ENCODE peak calls at places on chromosomes 3 and 15, in eight cellular contexts. T is Panc1, K is IMR-90, Y is fibroblast of lung, P is AG04450, C is right cardiac atrium, L is tibial artery, D is caudate nucleus. J is an unnamed sample.

GRCh38 chr3:190701096-190701532 is 161.4 kb downstream of the GMNC start:
- DNase-seq in T (peak), K (peak), Y (peak), P (no peak), C (no peak), L (no peak), D (no peak), J (no peak)

GRCh38 chr3:31634485-31634884 is 101.8 kb downstream of the STT3B start:
- DNase-seq in T (no peak), K (peak), Y (peak), P (no peak), C (no peak), L (no peak), D (no peak), J (no peak)

GRCh38 chr3:39601241-39601640 is 133.8 kb downstream of the MOBP start:
- DNase-seq in T (no peak), K (no peak), Y (no peak), P (no peak), C (no peak), L (no peak), D (no peak), J (no peak)

GRCh38 chr15:32853667-32854066 is 135.9 kb downstream of the GREM1 start:
- DNase-seq in T (no peak), K (no peak), Y (no peak), P (no peak), C (no peak), L (no peak), D (no peak), J (no peak)

GRCh38 chr15:40069178-40070165 is 30.5 kb upstream of the SRP14 start:
- DNase-seq in T (peak), K (no peak), Y (peak), P (no peak), C (peak), L (peak), D (peak), J (peak)

GRCh38 chr3:51963951-51964451 is 3.3 kb downstream of the PCBP4 start:
- DNase-seq in T (no peak), K (no peak), Y (no peak), P (no peak), C (peak), L (no peak), D (no peak), J (no peak)

GRCh38 chr3:101036676-101037075 is 43.5 kb upstream of the ABI3BP start:
- DNase-seq in T (no peak), K (peak), Y (peak), P (no peak), C (no peak), L (no peak), D (no peak), J (no peak)

GRCh38 chr3:60652829-60653228 is 598.4 kb downstream of the FHIT start:
- DNase-seq in T (no peak), K (no peak), Y (no peak), P (no peak), C (no peak), L (no peak), D (no peak), J (no peak)

GRCh38 chr3:138118863-138119766 is 3.7 kb upstream of the DZIP1L start:
- DNase-seq in T (peak), K (peak), Y (peak), P (peak), C (peak), L (peak), D (peak), J (no peak)

GRCh38 chr15:32870240-32871033 is 152.6 kb downstream of the GREM1 start:
- DNase-seq in T (peak), K (peak), Y (peak), P (peak), C (no peak), L (no peak), D (no peak), J (no peak)

GRCh38 chr3:29561651-29562050 is 280.8 kb downstream of the RBMS3 start:
- DNase-seq in T (no peak), K (no peak), Y (no peak), P (no peak), C (no peak), L (no peak), D (no peak), J (no peak)

DNA sequence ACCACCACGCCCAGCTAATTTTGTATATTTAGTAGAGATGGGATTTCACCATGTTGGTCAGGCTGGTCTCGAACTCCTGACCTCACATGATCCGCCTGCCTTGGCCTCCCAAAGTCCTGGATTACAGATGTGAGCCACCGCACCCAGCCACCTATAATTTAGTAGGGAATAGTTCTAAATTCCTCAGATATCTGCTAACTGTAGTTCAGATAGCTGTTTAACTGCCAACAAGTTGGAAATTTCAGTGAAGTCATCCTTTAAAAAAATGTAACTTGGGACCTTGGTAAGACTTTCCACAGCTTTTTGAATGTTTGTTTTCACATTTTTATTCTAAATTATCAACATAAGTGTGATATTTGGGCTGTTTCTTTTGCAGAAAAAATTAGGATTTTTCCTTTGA is 34.1 kb downstream of the USP8 start:
- DNase-seq in T (no peak), K (no peak), Y (peak), P (no peak), C (no peak), L (no peak), D (no peak), J (no peak)
- H3K27ac ChIP-seq in T (no peak), K (no peak), Y (no peak), P (no peak), C (no peak), L (no peak), D (no peak), J (no peak)

GRCh38 chr3:188634285-188634684 is 480.3 kb downstream of the LPP start:
- DNase-seq in T (no peak), K (no peak), Y (no peak), P (no peak), C (peak), L (no peak), D (no peak), J (no peak)
- H3K27ac ChIP-seq in T (no peak), K (no peak), Y (no peak), P (no peak), C (no peak), L (peak), D (no peak), J (no peak)

GRCh38 chr3:126476166-126476975 is 680 bp upstream of the ZXDC start:
- DNase-seq in T (peak), K (peak), Y (peak), P (no peak), C (peak), L (no peak), D (no peak), J (peak)

GRCh38 chr3:126474498-126475410 is 937 bp downstream of the ZXDC start:
- DNase-seq in T (no peak), K (peak), Y (peak), P (no peak), C (peak), L (peak), D (no peak), J (no peak)

GRCh38 chr3:126472277-126473006 is 3.2 kb downstream of the ZXDC start:
- DNase-seq in T (no peak), K (peak), Y (peak), P (no peak), C (peak), L (peak), D (no peak), J (peak)

GRCh38 chr3:126475411-126476114 is at the start of gene ZXDC:
- DNase-seq in T (peak), K (peak), Y (peak), P (peak), C (peak), L (peak), D (peak), J (peak)

DNA sequence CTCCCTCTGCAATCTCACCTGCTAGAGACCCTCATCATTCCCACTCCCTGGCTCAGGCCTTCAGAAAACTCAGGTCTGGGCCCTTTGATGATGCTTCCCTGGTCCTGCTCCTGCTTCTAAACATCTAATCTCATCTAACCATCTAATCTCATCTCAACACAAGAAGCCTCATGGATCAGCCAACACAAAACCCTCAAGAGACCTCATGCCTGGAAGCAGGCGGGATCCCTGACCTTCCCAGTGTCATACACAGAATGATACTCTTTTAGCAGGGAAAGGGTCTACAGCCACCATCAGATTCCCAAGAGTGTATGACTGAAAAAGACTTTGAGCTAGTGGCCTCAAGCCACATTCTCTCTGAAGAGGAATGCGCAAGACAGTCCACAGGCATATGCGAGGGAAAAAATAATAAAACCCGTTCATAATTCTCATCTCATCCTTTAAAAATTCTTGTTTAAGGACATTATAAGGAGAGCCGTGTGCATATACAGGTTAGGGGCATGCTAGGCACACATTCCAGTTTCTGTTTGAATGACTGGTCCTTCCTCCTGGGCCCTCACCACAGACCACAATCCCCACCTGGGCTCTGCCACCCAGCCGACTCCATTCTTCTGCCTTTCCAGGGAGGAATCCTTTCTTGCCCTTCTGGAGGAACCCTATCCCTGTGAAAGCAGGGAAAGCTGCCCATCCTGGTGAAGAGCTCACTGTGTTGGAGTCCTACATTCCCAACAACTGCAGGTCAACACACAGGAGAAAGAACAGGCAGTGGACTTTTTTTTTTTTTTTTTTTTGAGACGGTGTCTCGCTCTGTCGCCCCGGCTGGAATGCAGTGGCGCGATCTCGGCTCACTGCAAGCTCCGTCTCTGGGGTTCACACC is 2.2 kb downstream of the ZXDC start:
- DNase-seq in T (no peak), K (no peak), Y (no peak), P (no peak), C (no peak), L (no peak), D (no peak), J (no peak)
- H3K27ac ChIP-seq in T (peak), K (no peak), Y (no peak), P (peak), C (no peak), L (peak), D (no peak), J (peak)

DNA sequence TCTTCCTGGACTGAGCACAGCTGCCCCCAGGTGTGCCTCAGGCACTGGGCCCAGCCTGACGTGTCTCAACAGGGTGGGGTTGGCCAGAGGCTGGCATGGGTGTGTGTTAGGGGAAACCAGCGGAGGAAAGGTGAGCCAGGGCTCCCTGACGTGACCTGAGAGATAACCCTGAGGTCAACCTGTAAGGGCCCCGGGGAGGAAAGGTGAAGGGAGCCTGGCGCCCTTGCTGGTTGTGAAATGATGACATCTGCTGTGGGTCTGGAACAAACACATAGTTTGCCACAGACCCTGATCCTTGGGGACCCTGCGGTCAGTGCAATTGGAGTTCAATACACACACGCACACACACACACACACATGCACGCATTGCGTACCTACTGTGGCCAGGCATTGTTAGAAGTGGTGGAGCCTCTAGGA is 100.2 kb upstream of the TLE3 start:
- DNase-seq in T (no peak), K (no peak), Y (no peak), P (no peak), C (no peak), L (no peak), D (no peak), J (no peak)
- H3K27ac ChIP-seq in T (peak), K (no peak), Y (no peak), P (no peak), C (no peak), L (no peak), D (no peak), J (no peak)

GRCh38 chr3:157335677-157336076 is 101.0 kb upstream of the PTX3 start:
- DNase-seq in T (no peak), K (peak), Y (peak), P (peak), C (no peak), L (no peak), D (no peak), J (no peak)
- H3K27ac ChIP-seq in T (no peak), K (peak), Y (no peak), P (no peak), C (no peak), L (no peak), D (no peak), J (no peak)

GRCh38 chr3:71680588-71680987 is 44.6 kb downstream of the EIF4E3 start:
- DNase-seq in T (no peak), K (peak), Y (peak), P (no peak), C (no peak), L (no peak), D (no peak), J (no peak)

GRCh38 chr3:71684046-71684730 is 41.0 kb downstream of the EIF4E3 start:
- DNase-seq in T (no peak), K (no peak), Y (no peak), P (no peak), C (no peak), L (no peak), D (no peak), J (no peak)

GRCh38 chr3:71684752-71685151 is 40.5 kb downstream of the EIF4E3 start:
- DNase-seq in T (no peak), K (peak), Y (peak), P (peak), C (no peak), L (no peak), D (no peak), J (no peak)

GRCh38 chr3:71685686-71686085 is 39.5 kb downstream of the EIF4E3 start:
- DNase-seq in T (no peak), K (no peak), Y (no peak), P (no peak), C (no peak), L (no peak), D (no peak), J (no peak)

DNA sequence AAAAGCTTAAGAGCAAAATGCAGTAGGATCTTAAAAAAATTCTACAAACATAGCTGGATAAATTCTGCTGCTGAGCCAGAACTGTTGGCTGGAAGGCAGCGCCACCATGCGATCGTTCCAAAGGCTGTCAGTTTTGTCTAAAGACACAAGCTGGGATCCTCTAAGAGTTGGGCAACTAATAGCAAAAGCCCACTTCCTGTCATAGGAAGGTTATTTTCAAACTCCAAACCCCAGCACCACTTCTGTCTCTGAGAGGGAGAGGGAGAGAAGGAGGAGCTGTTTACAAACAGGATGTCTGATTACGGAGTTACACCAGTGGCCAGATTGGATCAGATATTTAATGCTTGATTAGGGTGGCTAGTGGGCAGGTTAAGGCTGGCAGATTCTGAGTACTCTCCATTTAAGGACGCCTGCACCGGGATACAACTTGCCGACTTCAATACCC is 44.0 kb downstream of the EIF4E3 start:
- DNase-seq in T (peak), K (peak), Y (peak), P (peak), C (peak), L (peak), D (no peak), J (peak)
- H3K27ac ChIP-seq in T (no peak), K (peak), Y (peak), P (no peak), C (no peak), L (peak), D (no peak), J (no peak)

GRCh38 chr3:159898147-159898546 is 90.5 kb upstream of the IL12A start:
- DNase-seq in T (no peak), K (no peak), Y (no peak), P (no peak), C (no peak), L (no peak), D (no peak), J (no peak)

GRCh38 chr3:159896543-159896942 is 92.1 kb upstream of the IL12A start:
- DNase-seq in T (no peak), K (no peak), Y (no peak), P (no peak), C (no peak), L (no peak), D (no peak), J (no peak)

GRCh38 chr3:159895430-159895829 is 93.2 kb upstream of the IL12A start:
- DNase-seq in T (no peak), K (no peak), Y (no peak), P (no peak), C (no peak), L (no peak), D (no peak), J (no peak)

GRCh38 chr3:159899198-159899597 is 89.4 kb upstream of the IL12A start:
- DNase-seq in T (no peak), K (no peak), Y (peak), P (no peak), C (no peak), L (no peak), D (no peak), J (no peak)

DNA sequence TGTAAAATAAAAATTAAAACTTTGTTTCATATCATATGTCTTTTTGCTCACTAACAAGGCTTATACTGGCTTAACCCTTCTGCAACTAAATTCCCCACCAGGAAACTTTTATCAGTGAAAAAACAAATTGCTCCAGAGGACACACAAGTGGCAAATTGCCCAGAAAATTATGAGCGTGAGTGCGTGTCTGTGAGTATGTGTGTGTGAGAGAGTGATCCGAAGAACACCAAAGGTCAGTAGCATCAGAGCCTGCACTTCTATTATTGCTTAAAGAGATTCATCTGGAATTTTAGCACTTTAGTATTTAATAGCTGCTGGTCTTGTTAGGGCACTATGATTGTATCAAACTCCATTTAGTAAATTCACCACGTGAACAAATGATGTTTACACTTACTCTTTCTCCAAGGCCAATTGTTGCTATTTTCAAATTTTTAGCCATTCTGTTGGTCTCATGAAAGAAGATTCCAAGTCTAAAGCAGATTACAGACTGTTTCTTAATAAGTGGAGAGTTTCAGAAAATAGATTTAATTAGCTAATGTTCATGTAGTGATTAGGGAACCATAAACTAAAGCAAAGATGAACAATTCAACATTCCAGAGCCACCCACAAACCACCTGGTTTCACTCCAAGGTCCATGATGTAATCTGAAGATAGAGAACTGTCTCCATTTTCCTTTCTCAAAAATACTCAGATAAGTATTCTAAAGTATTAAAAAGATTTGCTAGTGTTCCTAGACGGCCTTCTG is 91.1 kb upstream of the IL12A start:
- DNase-seq in T (no peak), K (peak), Y (peak), P (no peak), C (no peak), L (no peak), D (no peak), J (no peak)
- H3K27ac ChIP-seq in T (no peak), K (peak), Y (no peak), P (no peak), C (no peak), L (no peak), D (peak), J (no peak)

DNA sequence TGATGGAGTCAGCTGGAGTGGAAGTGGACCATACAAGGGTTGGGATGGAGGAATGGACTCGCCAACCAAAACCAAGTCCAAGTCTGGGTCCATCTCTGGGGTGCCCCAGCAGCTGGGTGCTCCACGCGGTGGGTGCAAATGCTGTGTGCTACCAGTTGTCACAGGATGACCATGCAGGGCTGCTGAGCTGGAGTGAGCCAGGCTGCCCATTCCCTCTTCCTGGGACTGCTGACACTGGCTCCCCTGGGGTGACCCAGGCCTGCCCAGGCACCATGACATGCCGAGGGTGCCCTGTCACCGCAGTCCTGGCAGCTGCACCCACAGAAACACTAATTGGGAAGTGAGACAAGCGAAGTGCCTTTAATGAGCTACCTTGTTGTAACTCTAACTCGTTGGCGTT is 140.2 kb downstream of the TPRA1 start:
- DNase-seq in T (no peak), K (no peak), Y (no peak), P (no peak), C (peak), L (peak), D (no peak), J (peak)
- H3K27ac ChIP-seq in T (no peak), K (no peak), Y (no peak), P (no peak), C (no peak), L (no peak), D (no peak), J (no peak)

GRCh38 chr15:74406992-74407705 is 26.6 kb downstream of the SEMA7A start:
- DNase-seq in T (no peak), K (peak), Y (peak), P (peak), C (peak), L (no peak), D (no peak), J (no peak)
- H3K27ac ChIP-seq in T (peak), K (peak), Y (peak), P (peak), C (no peak), L (no peak), D (no peak), J (no peak)

J was measured in ascending aorta.